ENCODE peak calls at places on chromosomes 7 and 10, in ten cellular contexts. E, F, V, A, Q, J, P, L, S and D are unnamed samples.

GRCh38 chr10:116254422-116255152 is 18.4 kb downstream of the GFRA1 start:
- DNase-seq in P (no peak), S (no peak), E (no peak), V (no peak), J (no peak), Q (no peak), A (no peak), F (no peak), L (no peak), D (no peak)

GRCh38 chr7:55129409-55130078 is 110.7 kb downstream of the EGFR start:
- DNase-seq in P (no peak), Q (peak), V (no peak), S (no peak), F (no peak), J (no peak), E (no peak), L (no peak), A (peak), D (no peak)

GRCh38 chr7:71753959-71754652 is 622.2 kb downstream of the GALNT17 start:
- DNase-seq in A (no peak), S (no peak), L (no peak), Q (no peak), P (no peak), V (no peak), E (no peak), J (no peak), F (no peak), D (no peak)

GRCh38 chr7:34902181-34902580 is 135.1 kb downstream of the DPY19L1 start:
- DNase-seq in S (no peak), Q (no peak), E (no peak), L (no peak), V (no peak), A (no peak), J (no peak), F (no peak), P (no peak), D (peak)

GRCh38 chr7:99224263-99224947 is 16.5 kb upstream of the KPNA7 start:
- DNase-seq in L (no peak), V (no peak), J (no peak), Q (peak), P (no peak), A (peak), E (peak), F (peak), S (peak), D (no peak)

GRCh38 chr7:159105066-159105780 is 39.4 kb downstream of the VIPR2 start:
- DNase-seq in P (peak), S (no peak), F (no peak), J (no peak), L (no peak), Q (no peak), V (peak), E (no peak), A (no peak), D (no peak)

GRCh38 chr10:29635711-29636144 is 957 bp upstream of the SVIL start:
- DNase-seq in Q (peak), L (peak), J (peak), A (no peak), P (no peak), F (no peak), S (peak), V (no peak), E (peak), D (no peak)

GRCh38 chr10:103990170-103990930 is 23.4 kb downstream of the SLK start:
- DNase-seq in Q (no peak), J (no peak), S (peak), L (no peak), P (no peak), E (no peak), F (no peak), V (no peak), A (no peak), D (no peak)

GRCh38 chr10:324593-324992 is 189.3 kb downstream of the ZMYND11 start:
- DNase-seq in E (no peak), L (no peak), P (no peak), V (no peak), Q (no peak), S (no peak), F (no peak), A (no peak), J (no peak), D (no peak)

GRCh38 chr7:130818056-130818455 is 84.0 kb upstream of the KLF14 start:
- DNase-seq in F (no peak), V (no peak), A (no peak), E (no peak), L (no peak), P (no peak), S (no peak), J (no peak), Q (no peak), D (no peak)

DNA sequence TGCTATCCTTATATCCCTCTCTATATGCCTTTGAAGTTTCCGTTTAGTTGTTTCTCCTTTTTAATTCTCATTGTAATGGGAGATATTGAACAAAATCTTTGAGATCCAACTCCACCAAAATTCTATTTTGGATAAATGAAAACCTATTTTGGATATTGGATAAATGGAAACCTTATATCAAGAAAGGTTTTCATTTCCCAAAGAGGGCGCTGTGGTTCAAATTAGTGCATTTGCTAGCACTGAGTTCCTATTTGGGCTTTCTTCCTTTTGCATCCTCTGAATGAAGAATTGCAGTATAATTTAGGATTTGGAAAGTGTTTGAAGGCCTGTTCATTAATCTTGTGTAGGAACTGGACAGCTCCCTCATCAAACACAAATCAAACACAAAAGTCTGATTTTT is 80.7 kb upstream of the KLF14 start:
- DNase-seq in L (no peak), F (no peak), P (no peak), Q (peak), E (peak), J (no peak), S (peak), A (no peak), V (no peak), D (no peak)
- TF ChIP-seq CTCF in L (no peak), F (peak), P (no peak), Q (peak), E (peak), J (peak), S (no peak), A (peak), V (no peak), D (peak)

GRCh38 chr10:64537112-64537511 is 1015.9 kb downstream of the REEP3 start:
- DNase-seq in J (no peak), L (no peak), P (no peak), V (no peak), F (no peak), E (no peak), Q (no peak), A (no peak), S (no peak), D (no peak)
- TF ChIP-seq CTCF in J (no peak), L (no peak), P (no peak), V (no peak), F (no peak), E (no peak), Q (no peak), A (no peak), S (no peak), D (no peak)

GRCh38 chr7:42691030-42691639 is 220.7 kb downstream of the C7orf25 start:
- DNase-seq in V (no peak), A (peak), S (peak), F (peak), E (peak), P (no peak), L (no peak), Q (peak), J (peak), D (no peak)
- TF ChIP-seq CTCF in V (no peak), A (peak), S (peak), F (peak), E (peak), P (peak), L (no peak), Q (peak), J (peak), D (peak)

GRCh38 chr10:82221750-82222149 is 346.8 kb downstream of the NRG3 start:
- DNase-seq in A (no peak), S (no peak), V (no peak), P (no peak), J (peak), Q (no peak), F (no peak), E (no peak), L (no peak), D (no peak)
- TF ChIP-seq CTCF in A (no peak), S (no peak), V (no peak), P (no peak), J (peak), Q (no peak), F (no peak), E (no peak), L (no peak), D (peak)

DNA sequence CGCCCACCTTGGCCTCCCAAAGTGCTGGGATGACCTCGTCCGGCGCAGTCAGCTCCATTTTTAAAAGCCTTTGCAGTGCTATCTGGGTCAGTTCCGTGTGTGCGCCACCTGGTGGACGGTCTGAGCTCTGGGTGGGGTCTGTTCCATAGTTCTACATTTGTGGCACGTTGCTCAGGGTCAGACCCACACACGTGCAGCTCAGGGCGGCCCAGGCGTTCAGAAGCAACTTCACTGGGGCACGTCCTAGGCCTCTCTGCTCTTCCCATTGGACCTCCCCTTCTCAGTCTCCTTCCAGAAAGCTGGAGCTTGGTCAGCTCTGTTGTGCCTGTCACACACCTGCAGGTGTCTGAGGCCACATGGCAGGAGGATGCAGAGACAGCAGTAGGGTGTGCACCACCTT is 137.9 kb downstream of the DNAJB6 start:
- DNase-seq in A (no peak), L (peak), V (peak), P (no peak), Q (peak), E (no peak), S (peak), J (peak), F (peak), D (no peak)
- TF ChIP-seq CTCF in A (peak), L (peak), V (peak), P (no peak), Q (peak), E (peak), S (peak), J (peak), F (no peak), D (peak)

DNA sequence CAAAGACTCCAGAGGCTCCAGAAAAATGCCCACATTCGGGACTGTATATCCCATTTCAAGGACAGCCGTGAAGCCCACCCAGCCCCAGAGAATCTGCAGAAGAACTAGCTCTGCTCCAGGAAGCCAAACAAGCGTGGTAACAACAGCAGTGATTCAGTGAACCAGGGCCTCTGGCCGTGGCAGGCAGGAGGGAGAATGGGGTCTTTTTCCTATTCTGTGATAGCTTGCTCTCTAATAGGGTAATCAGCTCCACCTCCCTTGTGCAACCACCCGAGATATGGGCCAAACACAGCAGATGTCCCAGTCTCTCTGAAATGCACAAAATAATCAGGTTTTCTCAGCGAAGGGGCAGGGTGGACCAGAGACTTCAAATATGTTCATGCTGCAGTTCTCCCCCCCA is 35.8 kb downstream of the CHST15 start:
- DNase-seq in A (no peak), V (no peak), L (no peak), Q (no peak), P (no peak), F (no peak), S (no peak), E (no peak), J (no peak), D (no peak)
- TF ChIP-seq CTCF in A (no peak), V (no peak), L (no peak), Q (no peak), P (no peak), F (no peak), S (no peak), E (no peak), J (no peak), D (no peak)